ENCODE peak calls at places on chromosomes 1 and 21, in five cellular contexts. Z, V, U, W and R are unnamed samples.

GRCh38 chr1:12284486-12284885 is 54.7 kb downstream of the VPS13D start:
- DNase-seq in Z (no peak), V (no peak), U (no peak), W (no peak), R (no peak)

GRCh38 chr21:15064576-15065380 is at the start of gene NRIP1:
- DNase-seq in Z (peak; percentile 95), V (peak; percentile 31), U (peak; percentile 93), W (no peak), R (peak; percentile 92)

GRCh38 chr1:234499119-234500039 is 20.4 kb upstream of the TARBP1 start:
- DNase-seq in Z (peak; percentile 96), V (peak; percentile 86), U (peak; percentile 97), W (no peak), R (peak; percentile 95)

GRCh38 chr1:29052100-29052499 is 71.6 kb downstream of the TMEM200B start:
- DNase-seq in Z (no peak), V (no peak), U (no peak), W (no peak), R (no peak)

GRCh38 chr1:156214024-156214748 is 1.4 kb downstream of the PMF1 start:
- DNase-seq in Z (no peak), V (no peak), U (no peak), W (no peak), R (no peak)

GRCh38 chr1:2225029-2225428 is 3.1 kb upstream of the SKI start:
- DNase-seq in Z (no peak), V (no peak), U (no peak), W (no peak), R (no peak)

GRCh38 chr1:201576914-201577313 is 38.0 kb downstream of the NAV1 start:
- DNase-seq in Z (peak; percentile 2), V (no peak), U (no peak), W (no peak), R (no peak)

GRCh38 chr1:247047702-247048101 is 30.9 kb downstream of the ZNF670 start:
- DNase-seq in Z (no peak), V (no peak), U (no peak), W (no peak), R (no peak)

GRCh38 chr1:223341111-223341510 is 22.9 kb downstream of the SUSD4 start:
- DNase-seq in Z (peak; percentile 82), V (no peak), U (no peak), W (no peak), R (peak; percentile 80)

GRCh38 chr1:222326004-222326709 is 221.7 kb downstream of the HHIPL2 start:
- DNase-seq in Z (no peak), V (no peak), U (no peak), W (no peak), R (no peak)

GRCh38 chr1:36092166-36092797 is 3.6 kb downstream of the ADPRS start:
- DNase-seq in Z (peak; percentile 52), V (no peak), U (no peak), W (no peak), R (no peak)

GRCh38 chr1:191669629-191670028 is 488.6 kb upstream of the RGS18 start:
- DNase-seq in Z (no peak), V (no peak), U (no peak), W (no peak), R (no peak)

GRCh38 chr1:112695276-112695675 is 11.7 kb downstream of the RHOC start:
- DNase-seq in Z (no peak), V (no peak), U (no peak), W (no peak), R (no peak)

GRCh38 chr1:93578911-93579825 is 102.5 kb downstream of the BCAR3 start:
- DNase-seq in Z (no peak), V (no peak), U (no peak), W (no peak), R (no peak)

GRCh38 chr1:220999872-221000863 is 120.9 kb downstream of the HLX start:
- DNase-seq in Z (peak; percentile 66), V (no peak), U (no peak), W (no peak), R (no peak)

GRCh38 chr1:79469121-79469520 is 462.6 kb upstream of the ADGRL4 start:
- DNase-seq in Z (no peak), V (no peak), U (no peak), W (no peak), R (no peak)

GRCh38 chr1:185338719-185339622 is 21.9 kb upstream of the IVNS1ABP start:
- DNase-seq in Z (no peak), V (no peak), U (no peak), W (peak; percentile 86), R (no peak)

GRCh38 chr1:210342986-210343780 is 14.5 kb downstream of the HHAT start:
- DNase-seq in Z (no peak), V (no peak), U (no peak), W (peak; percentile 72), R (no peak)

GRCh38 chr1:111570781-111571181 is 48.8 kb upstream of the RAP1A start:
- DNase-seq in Z (no peak), V (no peak), U (no peak), W (no peak), R (no peak)

GRCh38 chr1:33519240-33519884 is 46.9 kb downstream of the ZSCAN20 start:
- DNase-seq in Z (no peak), V (no peak), U (no peak), W (no peak), R (no peak)

GRCh38 chr1:81799939-81800740 is 594 bp upstream of the ADGRL2 start:
- DNase-seq in Z (peak; percentile 85), V (no peak), U (no peak), W (no peak), R (peak; percentile 75)

GRCh38 chr1:5296135-5296930 is 641.9 kb downstream of the AJAP1 start:
- DNase-seq in Z (no peak), V (no peak), U (no peak), W (no peak), R (no peak)

GRCh38 chr1:94819945-94820746 is at the start of gene SLC44A3:
- DNase-seq in Z (peak; percentile 65), V (peak; percentile 35), U (no peak), W (no peak), R (peak; percentile 36)

GRCh38 chr1:89697397-89697796 is 64.5 kb downstream of the LRRC8C start:
- DNase-seq in Z (no peak), V (no peak), U (no peak), W (no peak), R (no peak)

GRCh38 chr1:19651141-19651737 is 7.1 kb downstream of the NBL1 start:
- DNase-seq in Z (peak; percentile 84), V (peak; percentile 77), U (no peak), W (no peak), R (peak; percentile 77)

GRCh38 chr1:5751833-5752714 is 240.2 kb downstream of the NPHP4 start:
- DNase-seq in Z (peak; percentile 35), V (no peak), U (no peak), W (no peak), R (no peak)

GRCh38 chr1:183995322-183996035 is 42.0 kb downstream of the COLGALT2 start:
- DNase-seq in Z (no peak), V (no peak), U (no peak), W (no peak), R (no peak)

GRCh38 chr1:171226757-171227370 is 21.4 kb upstream of the FMO1 start:
- DNase-seq in Z (no peak), V (peak; percentile 43), U (no peak), W (peak; percentile 11), R (peak; percentile 32)

GRCh38 chr1:153880024-153880423 is 42.7 kb downstream of the GATAD2B start:
- DNase-seq in Z (no peak), V (no peak), U (no peak), W (no peak), R (no peak)

GRCh38 chr1:216665891-216666290 is 57.3 kb downstream of the ESRRG start:
- DNase-seq in Z (no peak), V (no peak), U (no peak), W (no peak), R (no peak)

GRCh38 chr1:16410803-16411202 is 26.4 kb downstream of the SPATA21 start:
- DNase-seq in Z (no peak), V (no peak), U (no peak), W (no peak), R (no peak)

GRCh38 chr1:161491472-161491871 is 13.8 kb upstream of the FCGR2A start:
- DNase-seq in Z (no peak), V (no peak), U (no peak), W (no peak), R (no peak)

GRCh38 chr1:161495490-161495889 is 9.8 kb upstream of the FCGR2A start:
- DNase-seq in Z (no peak), V (no peak), U (no peak), W (no peak), R (no peak)

GRCh38 chr1:161498646-161499045 is 6.6 kb upstream of the FCGR2A start:
- DNase-seq in Z (no peak), V (no peak), U (no peak), W (no peak), R (no peak)

GRCh38 chr1:161492827-161493226 is 12.4 kb upstream of the FCGR2A start:
- DNase-seq in Z (no peak), V (no peak), U (no peak), W (no peak), R (no peak)

DNA sequence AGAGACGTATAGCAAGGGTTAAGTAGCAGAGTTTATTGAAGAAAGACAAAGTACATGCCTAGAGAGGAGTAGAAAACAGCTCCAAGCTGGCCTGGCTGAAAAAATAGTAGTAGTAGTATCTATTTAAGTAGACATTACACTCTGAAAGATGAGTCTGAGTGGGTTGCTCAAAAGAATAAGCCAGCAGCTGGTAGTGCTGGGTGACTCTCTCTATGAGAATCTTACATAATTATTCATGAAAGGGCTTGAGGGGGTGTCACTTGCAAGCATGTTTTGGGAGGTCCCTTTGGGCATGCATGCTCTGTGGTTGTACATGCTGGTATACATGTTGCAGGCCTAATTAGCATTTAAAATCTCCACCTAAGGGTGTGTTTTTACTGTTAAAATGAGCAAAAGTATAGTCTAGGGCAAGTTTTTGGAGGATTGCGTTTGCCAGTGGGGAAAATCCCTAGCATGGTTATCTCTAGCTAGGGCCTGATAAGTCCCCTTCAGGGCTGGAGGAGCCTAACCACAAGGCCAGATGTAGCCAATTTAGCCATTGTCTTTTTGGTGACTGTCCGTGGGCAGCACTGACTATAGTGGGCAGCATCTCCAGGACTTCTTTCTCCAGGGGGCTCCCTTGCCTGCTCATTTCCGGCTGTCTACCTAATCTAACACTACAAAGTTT is 11.1 kb upstream of the FCGR2A start:
- DNase-seq in Z (no peak), V (no peak), U (no peak), W (no peak), R (no peak)
- TF ChIP-seq EP300 in Z (no peak), V (no peak), U (no peak), W (no peak), R (no peak)

GRCh38 chr1:155050560-155051341 is at the start of gene ADAM15:
- DNase-seq in Z (peak; percentile 93), V (peak; percentile 90), U (peak; percentile 91), W (no peak), R (peak; percentile 86)
- TF ChIP-seq EP300 in Z (no peak), V (no peak), U (no peak), W (no peak), R (no peak)

GRCh38 chr1:42035830-42036604 is 117.2 kb upstream of the GUCA2B start:
- DNase-seq in Z (peak; percentile 98), V (peak; percentile 72), U (peak; percentile 97), W (peak; percentile 55), R (peak; percentile 98)
- TF ChIP-seq EP300 in Z (no peak), V (no peak), U (no peak), W (no peak), R (no peak)

DNA sequence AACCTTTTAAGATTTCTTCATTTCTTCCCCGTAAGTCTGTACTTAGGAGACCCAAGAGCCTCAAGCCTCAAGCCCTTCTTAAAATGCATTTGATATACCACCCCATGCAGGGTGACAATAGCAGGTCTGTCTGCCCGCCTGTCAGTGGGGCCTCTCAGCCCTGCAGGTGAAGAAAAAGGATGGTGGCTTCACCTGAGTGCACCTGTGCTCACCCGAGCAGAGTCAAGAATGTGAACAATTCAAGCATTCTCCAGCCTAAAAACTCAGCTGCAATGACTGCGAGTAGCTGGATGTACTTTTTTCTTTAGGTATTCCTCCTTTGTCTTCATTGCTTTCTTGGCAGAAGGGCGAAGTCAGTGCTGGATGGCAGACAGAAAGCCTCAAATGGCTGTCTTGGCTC is 203.3 kb downstream of the LMX1A start:
- DNase-seq in Z (no peak), V (no peak), U (no peak), W (no peak), R (no peak)
- TF ChIP-seq EP300 in Z (no peak), V (no peak), U (no peak), W (no peak), R (no peak)